ENCODE peak calls at places on chromosome 2, in five cellular contexts. O, Y, N, S and W are unnamed samples.
A peak's percentile ranks its signal among the peaks of the same experiment; 100 is the strongest.

GRCh38 chr2:185477452-185477851 is 261.2 kb upstream of the FSIP2 start:
- DNase-seq in N (no peak), S (no peak), O (no peak), Y (no peak), W (no peak)

GRCh38 chr2:85096616-85097015 is 36.6 kb upstream of the TCF7L1 start:
- DNase-seq in Y (no peak), S (no peak), O (no peak), N (no peak), W (no peak)

GRCh38 chr2:241984271-241984655 is 114.7 kb downstream of the RTP5 start:
- DNase-seq in S (no peak), Y (no peak), O (no peak), N (no peak), W (no peak)

GRCh38 chr2:74391209-74391579 is 11.1 kb upstream of the DCTN1 start:
- DNase-seq in O (peak; percentile 22), Y (no peak), S (no peak), N (no peak), W (no peak)

GRCh38 chr2:182366625-182367024 is 60.2 kb downstream of the PDE1A start:
- DNase-seq in N (no peak), S (no peak), Y (peak; percentile 53), O (peak; percentile 75), W (no peak)

GRCh38 chr2:197293252-197294007 is 17.1 kb downstream of the ANKRD44 start:
- DNase-seq in O (no peak), S (no peak), Y (no peak), N (no peak), W (no peak)

GRCh38 chr2:118179445-118179844 is 91.2 kb downstream of the INSIG2 start:
- DNase-seq in S (no peak), Y (no peak), O (no peak), N (no peak), W (no peak)

GRCh38 chr2:95159690-95160449 is at the start of gene ZNF514:
- DNase-seq in N (peak; percentile 85), Y (peak; percentile 75), S (peak; percentile 57), O (peak; percentile 64), W (no peak)

GRCh38 chr2:101199153-101199810 is 48.1 kb upstream of the TBC1D8 start:
- DNase-seq in S (no peak), N (no peak), Y (no peak), O (peak; percentile 26), W (no peak)

GRCh38 chr2:57720728-57721627 is 325.6 kb upstream of the VRK2 start:
- DNase-seq in O (peak; percentile 52), N (peak; percentile 8), Y (no peak), S (no peak), W (no peak)

GRCh38 chr2:121185571-121186074 is 99.4 kb downstream of the TFCP2L1 start:
- DNase-seq in Y (peak; percentile 70), O (no peak), S (peak; percentile 96), N (no peak), W (no peak)

GRCh38 chr2:144683063-144683740 is 163.3 kb upstream of the ZEB2 start:
- DNase-seq in O (no peak), Y (no peak), N (no peak), S (no peak), W (no peak)

GRCh38 chr2:222671259-222672067 is at the start of gene MOGAT1:
- DNase-seq in O (no peak), Y (peak; percentile 21), S (no peak), N (peak; percentile 34), W (no peak)

GRCh38 chr2:121338281-121338680 is 53.3 kb upstream of the TFCP2L1 start:
- DNase-seq in N (no peak), Y (no peak), O (no peak), S (no peak), W (no peak)

GRCh38 chr2:53422979-53423378 is 344.6 kb upstream of the CHAC2 start:
- DNase-seq in N (peak; percentile 22), Y (no peak), O (peak; percentile 59), S (no peak), W (no peak)

GRCh38 chr2:230796280-230796862 is 68.4 kb upstream of the ITM2C start:
- DNase-seq in N (no peak), O (peak; percentile 69), S (no peak), Y (no peak), W (no peak)

GRCh38 chr2:100321181-100321880 is 970 bp downstream of the LONRF2 start:
- DNase-seq in O (peak; percentile 21), S (no peak), Y (peak; percentile 19), N (no peak), W (no peak)

GRCh38 chr2:68319397-68320117 is at the start of gene CNRIP1:
- DNase-seq in O (peak; percentile 83), Y (peak; percentile 55), S (no peak), N (peak; percentile 46), W (no peak)

GRCh38 chr2:149652520-149652919 is 64.9 kb upstream of the MMADHC start:
- DNase-seq in S (no peak), O (no peak), Y (no peak), N (no peak), W (no peak)

GRCh38 chr2:118312963-118313756 is 224.9 kb downstream of the INSIG2 start:
- DNase-seq in N (no peak), S (no peak), Y (peak; percentile 20), O (no peak), W (no peak)

GRCh38 chr2:55592130-55592529 is 25.3 kb downstream of the PPP4R3B start:
- DNase-seq in O (no peak), S (no peak), Y (no peak), N (no peak), W (no peak)

GRCh38 chr2:222319576-222320440 is 21.0 kb upstream of the PAX3 start:
- DNase-seq in N (no peak), S (no peak), O (no peak), Y (no peak), W (no peak)

GRCh38 chr2:103464831-103465230 is 703.0 kb downstream of the TMEM182 start:
- DNase-seq in S (no peak), N (no peak), Y (no peak), O (no peak), W (no peak)

GRCh38 chr2:55965966-55966365 is 42.4 kb upstream of the EFEMP1 start:
- DNase-seq in Y (no peak), O (peak; percentile 20), N (no peak), S (no peak), W (no peak)

GRCh38 chr2:231530099-231531085 is at the start of gene NMUR1:
- DNase-seq in O (no peak), S (no peak), Y (peak; percentile 38), N (peak; percentile 67), W (no peak)

GRCh38 chr2:118442949-118443348 is 354.7 kb downstream of the INSIG2 start:
- DNase-seq in S (no peak), O (no peak), Y (no peak), N (no peak), W (no peak)

GRCh38 chr2:189287982-189288494 is 108.5 kb upstream of the COL5A2 start:
- DNase-seq in O (peak; percentile 91), N (no peak), S (no peak), Y (no peak), W (no peak)

GRCh38 chr2:239544846-239545465 is 144.1 kb upstream of the HDAC4 start:
- DNase-seq in S (no peak), Y (peak; percentile 5), N (no peak), O (no peak), W (no peak)

GRCh38 chr2:220181158-220181557 is 553.7 kb downstream of the SLC4A3 start:
- DNase-seq in O (peak; percentile 33), S (no peak), N (no peak), Y (no peak), W (no peak)

GRCh38 chr2:42196403-42197267 is 27.5 kb downstream of the EML4 start:
- DNase-seq in O (peak; percentile 58), Y (no peak), S (no peak), N (peak; percentile 48), W (no peak)

GRCh38 chr2:9174771-9175441 is 31.7 kb upstream of the ASAP2 start:
- DNase-seq in O (peak; percentile 92), Y (no peak), S (no peak), N (no peak), W (no peak)

GRCh38 chr2:231102772-231103171 is 22.1 kb downstream of the HTR2B start:
- DNase-seq in S (no peak), N (no peak), Y (no peak), O (peak; percentile 45), W (no peak)

GRCh38 chr2:2909086-2910035 is 468.3 kb downstream of the EIPR1 start:
- DNase-seq in N (no peak), S (no peak), O (no peak), Y (no peak), W (no peak)

GRCh38 chr2:30693821-30694281 is 113.4 kb downstream of the CAPN13 start:
- DNase-seq in S (no peak), O (no peak), N (no peak), Y (no peak), W (no peak)
- H3K27ac ChIP-seq in S (peak overlapping the region; percentile 8), O (no peak overlapping the region), N (no peak overlapping the region), Y (no peak overlapping the region), W (no peak overlapping the region)

GRCh38 chr2:39120771-39121522 is at the start of gene SOS1:
- DNase-seq in S (peak; percentile 92), O (peak; percentile 92), N (peak; percentile 98), Y (peak; percentile 96), W (peak; percentile 93)
- TF ChIP-seq POLR2A in S (peak; percentile 86), O (peak; percentile 51), N (peak; percentile 96), Y (peak; percentile 88), W (peak; percentile 90)

GRCh38 chr2:19936979-19937378 is 35.2 kb upstream of the TTC32 start:
- DNase-seq in O (no peak), N (no peak), S (no peak), Y (no peak), W (no peak)
- H3K27me3 ChIP-seq in O (no peaks in the 10 kb centered on the region), N (no peaks in the 10 kb centered on the region), S (no peaks in the 10 kb centered on the region), Y (no peaks in the 10 kb centered on the region), W (no peaks in the 10 kb centered on the region)

GRCh38 chr2:172405673-172406072 is 21.7 kb upstream of the ITGA6 start:
- DNase-seq in Y (no peak), N (no peak), S (no peak), O (no peak), W (no peak)

GRCh38 chr2:172402184-172402583 is 25.2 kb upstream of the ITGA6 start:
- DNase-seq in O (no peak), Y (no peak), N (no peak), S (no peak), W (no peak)

GRCh38 chr2:172404824-172405223 is 22.6 kb upstream of the ITGA6 start:
- DNase-seq in N (no peak), S (no peak), O (peak; percentile 91), Y (no peak), W (no peak)

GRCh38 chr2:172403402-172403801 is 24.0 kb upstream of the ITGA6 start:
- DNase-seq in O (no peak), S (no peak), N (no peak), Y (no peak), W (no peak)

DNA sequence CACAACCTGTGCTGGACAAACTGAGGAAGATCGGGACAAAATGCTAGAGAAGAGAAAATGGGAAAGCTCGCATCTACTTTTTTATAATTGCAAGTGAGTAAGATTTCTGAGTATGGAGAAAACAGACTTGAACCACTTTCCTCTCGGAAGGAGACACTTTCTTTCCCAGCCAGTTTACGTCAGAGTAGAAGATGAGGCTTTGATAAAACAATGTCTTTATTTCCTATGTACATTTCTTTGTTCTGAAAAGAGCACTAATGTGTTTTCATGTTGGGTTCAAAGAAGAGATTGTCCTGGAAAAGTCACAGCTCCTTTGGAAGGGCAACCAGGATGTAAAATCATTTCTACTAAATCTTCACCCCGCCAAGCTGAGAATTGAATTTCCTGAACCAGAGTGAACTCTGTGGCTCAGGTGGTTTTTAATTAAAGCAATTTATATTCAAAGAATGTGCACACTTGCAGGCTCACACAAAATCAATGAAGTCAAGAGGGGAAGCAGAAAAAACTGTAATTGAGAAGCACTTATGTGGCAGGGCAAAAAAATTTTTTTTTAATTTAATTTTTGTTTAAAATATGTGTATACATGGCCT is 23.4 kb upstream of the ITGA6 start:
- DNase-seq in S (no peak), O (no peak), Y (no peak), N (no peak), W (no peak)
- H3K27ac ChIP-seq in S (peak overlapping the region; percentile 43), O (no peak overlapping the region), Y (peak overlapping the region; percentile 47), N (peak overlapping the region; percentile 8), W (no peak overlapping the region)